ENCODE peak calls at places on chromosomes 16 and 17, in ten cellular contexts. W, Z, T, U, O, G, F, J, A and M are unnamed samples.

GRCh38 chr17:78365561-78366108 is 5.8 kb upstream of the SOCS3 start:
- DNase-seq in Z (peak; percentile 64), F (no peak), A (no peak), W (no peak), J (no peak), G (no peak), O (peak; percentile 96), T (no peak), U (no peak), M (no peak)

GRCh38 chr16:71883849-71884638 is at the start of gene ZNF821:
- DNase-seq in U (peak; percentile 78), Z (peak; percentile 64), T (peak; percentile 67), O (peak; percentile 93), W (no peak), F (peak; percentile 81), A (no peak), J (peak; percentile 90), G (peak; percentile 86), M (no peak)

GRCh38 chr16:3459401-3460090 is 16.1 kb downstream of the NAA60 start:
- DNase-seq in T (no peak), Z (no peak), F (no peak), J (no peak), O (no peak), G (no peak), U (peak; percentile 20), A (no peak), W (no peak), M (no peak)

GRCh38 chr17:21397341-21398050 is 21.3 kb downstream of the KCNJ12 start:
- DNase-seq in F (no peak), Z (peak; percentile 55), A (no peak), W (peak; percentile 50), T (peak; percentile 72), G (peak; percentile 78), J (no peak), O (no peak), U (no peak), M (no peak)

GRCh38 chr16:1821861-1822611 is 4.6 kb downstream of the HAGH start:
- DNase-seq in O (no peak), T (no peak), F (no peak), G (no peak), Z (no peak), W (no peak), A (no peak), U (no peak), J (no peak), M (no peak)

GRCh38 chr17:1590031-1590746 is 27.6 kb upstream of the PITPNA start:
- DNase-seq in W (peak; percentile 53), Z (peak; percentile 78), G (no peak), T (peak; percentile 75), A (no peak), J (no peak), F (peak; percentile 92), O (no peak), U (no peak), M (peak; percentile 34)

GRCh38 chr16:66225696-66226095 is 140.8 kb upstream of the CDH5 start:
- DNase-seq in G (no peak), U (no peak), F (no peak), J (no peak), Z (no peak), W (no peak), A (no peak), O (no peak), T (no peak), M (no peak)

GRCh38 chr17:8118769-8119574 is 658 bp upstream of the ALOXE3 start:
- DNase-seq in W (peak; percentile 59), G (peak; percentile 96), T (peak; percentile 88), J (peak; percentile 94), F (peak; percentile 91), O (peak; percentile 88), A (peak; percentile 57), Z (peak; percentile 86), U (peak; percentile 83), M (peak; percentile 83)

GRCh38 chr17:1365445-1366039 is 34.5 kb downstream of the YWHAE start:
- DNase-seq in W (peak; percentile 72), T (peak; percentile 33), A (peak; percentile 46), J (no peak), F (peak; percentile 47), Z (peak; percentile 87), O (peak; percentile 62), G (peak; percentile 86), U (peak; percentile 58), M (no peak)

GRCh38 chr17:54968954-54969400 is 412 bp downstream of the STXBP4 start:
- DNase-seq in U (peak; percentile 22), T (peak; percentile 29), W (no peak), A (no peak), F (no peak), Z (peak; percentile 52), J (no peak), O (no peak), G (peak; percentile 70), M (peak; percentile 22)

GRCh38 chr17:1590747-1591473 is 28.3 kb upstream of the PITPNA start:
- DNase-seq in O (no peak), T (no peak), F (no peak), U (no peak), Z (no peak), A (no peak), J (no peak), W (no peak), G (no peak), M (no peak)

GRCh38 chr16:50644730-50645129 is 36.4 kb downstream of the SNX20 start:
- DNase-seq in O (no peak), T (no peak), F (no peak), J (no peak), U (peak; percentile 48), W (no peak), G (no peak), Z (peak; percentile 34), A (no peak), M (no peak)

GRCh38 chr16:14373901-14374300 is 256.2 kb downstream of the PARN start:
- DNase-seq in W (no peak), F (no peak), J (no peak), G (no peak), A (no peak), U (no peak), Z (no peak), O (no peak), T (no peak), M (no peak)

GRCh38 chr17:5419959-5420653 is at the start of gene RPAIN:
- DNase-seq in J (peak; percentile 93), W (no peak), F (peak; percentile 91), O (no peak), G (peak; percentile 93), T (peak; percentile 90), Z (peak; percentile 88), U (peak; percentile 78), A (no peak), M (peak; percentile 82)

GRCh38 chr17:42342242-42343008 is 45.8 kb downstream of the STAT3 start:
- DNase-seq in F (no peak), W (no peak), U (peak; percentile 25), Z (peak; percentile 65), J (no peak), T (no peak), O (no peak), G (peak; percentile 34), A (no peak), M (no peak)

GRCh38 chr16:23670137-23670776 is 8.4 kb upstream of the PLK1 start:
- DNase-seq in Z (peak; percentile 91), A (peak; percentile 77), O (no peak), W (peak; percentile 76), U (no peak), T (no peak), J (no peak), F (no peak), G (no peak), M (no peak)
- H3K27ac ChIP-seq in Z (peak overlapping the region; percentile 50), A (peak overlapping the region; percentile 29), O (no peak overlapping the region), W (peak overlapping the region; percentile 87), U (no peak overlapping the region), T (no peak overlapping the region), J (no peak overlapping the region), F (no peak overlapping the region), G (no peak overlapping the region), M (no peak overlapping the region)

GRCh38 chr17:75277664-75278071 is 6.6 kb upstream of the MIF4GD start:
- DNase-seq in G (no peak), A (no peak), W (no peak), F (no peak), T (no peak), Z (peak; percentile 48), U (no peak), O (no peak), J (no peak), M (no peak)
- H3K27ac ChIP-seq in G (no peak overlapping the region), A (no peak overlapping the region), W (peak overlapping the region; percentile 11), F (no peak overlapping the region), T (no peak overlapping the region), Z (peak overlapping the region; percentile 34), U (no peak overlapping the region), O (no peak overlapping the region), J (peak overlapping the region; percentile 63), M (no peak overlapping the region)

GRCh38 chr17:43468746-43469544 is 14.8 kb upstream of the DHX8 start:
- DNase-seq in U (no peak), W (peak; percentile 23), J (no peak), O (no peak), F (no peak), Z (peak; percentile 92), G (no peak), A (no peak), T (no peak), M (no peak)
- H3K27ac ChIP-seq in U (no peak overlapping the region), W (no peak overlapping the region), J (no peak overlapping the region), O (no peak overlapping the region), F (no peak overlapping the region), Z (peak overlapping the region; percentile 35), G (no peak overlapping the region), A (no peak overlapping the region), T (no peak overlapping the region), M (no peak overlapping the region)

GRCh38 chr16:84843149-84844048 is 23.6 kb downstream of the CRISPLD2 start:
- DNase-seq in U (no peak), G (no peak), J (no peak), Z (no peak), F (no peak), T (no peak), W (no peak), A (no peak), O (no peak), M (no peak)

GRCh38 chr16:84847554-84848415 is 28.0 kb downstream of the CRISPLD2 start:
- DNase-seq in U (no peak), T (no peak), G (no peak), J (no peak), A (no peak), F (no peak), W (no peak), Z (no peak), O (peak; percentile 55), M (no peak)

GRCh38 chr16:84844561-84845495 is 25.0 kb downstream of the CRISPLD2 start:
- DNase-seq in J (no peak), O (peak; percentile 33), F (no peak), W (no peak), Z (no peak), T (no peak), G (no peak), U (no peak), A (no peak), M (no peak)

GRCh38 chr16:84844049-84844350 is 24.2 kb downstream of the CRISPLD2 start:
- DNase-seq in T (no peak), G (peak; percentile 93), O (no peak), U (no peak), J (no peak), W (no peak), A (no peak), Z (no peak), F (no peak), M (no peak)

DNA sequence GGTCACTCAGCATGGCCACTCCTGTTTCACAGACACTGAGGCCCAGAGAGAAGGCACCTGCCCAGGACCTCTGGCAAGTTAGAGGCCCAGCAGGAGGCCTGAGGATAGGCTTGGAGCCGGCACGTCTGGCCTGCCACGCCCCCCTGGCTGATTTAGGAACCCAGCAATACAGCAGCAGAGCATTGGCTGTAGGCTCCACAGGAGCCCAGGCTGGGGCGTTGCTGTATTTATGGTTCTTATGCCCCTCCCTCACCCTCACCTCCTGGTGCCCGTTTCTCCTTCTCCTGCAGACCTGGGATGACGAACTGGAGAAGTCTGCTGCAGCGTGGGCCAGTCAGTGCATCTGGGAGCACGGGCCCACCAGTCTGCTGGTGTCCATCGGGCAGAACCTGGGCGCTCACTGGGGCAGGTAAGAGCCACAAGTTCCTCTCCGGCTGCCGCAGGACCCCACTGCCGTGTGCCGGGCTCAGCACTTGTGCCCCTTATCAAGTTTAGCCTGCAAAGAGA is 25.8 kb downstream of the CRISPLD2 start:
- DNase-seq in W (no peak), G (no peak), J (no peak), Z (no peak), O (no peak), U (no peak), F (no peak), T (no peak), A (no peak), M (no peak)
- H3K27ac ChIP-seq in W (no peak overlapping the region), G (no peak overlapping the region), J (no peak overlapping the region), Z (no peak overlapping the region), O (no peak overlapping the region), U (no peak overlapping the region), F (no peak overlapping the region), T (no peak overlapping the region), A (no peak overlapping the region), M (no peak overlapping the region)